ENCODE peak calls at places on chromosomes 7 and 10, in six cellular contexts. R is astrocyte of the spinal cord, E is HFFc6, U is brain microvascular endothelial cell, Z is body of pancreas, A is lower leg skin. O is an unnamed sample.

GRCh38 chr10:69328346-69328687 is 50.0 kb downstream of the HK1 start:
- DNase-seq in R (no peak), E (no peak), U (no peak), Z (no peak), A (no peak), O (no peak)

GRCh38 chr7:12564996-12565764 is 5.3 kb upstream of the SCIN start:
- DNase-seq in R (no peak), E (no peak), U (peak), Z (no peak), A (no peak), O (no peak)

GRCh38 chr10:79192677-79193003 is 123.9 kb downstream of the ZMIZ1 start:
- DNase-seq in R (peak), E (peak), U (no peak), Z (no peak), A (no peak), O (no peak)

GRCh38 chr10:132123606-132124005 is 57.9 kb downstream of the JAKMIP3 start:
- DNase-seq in R (no peak), E (no peak), U (no peak), Z (no peak), A (no peak), O (no peak)

GRCh38 chr7:77188736-77189429 is 10.7 kb downstream of the FGL2 start:
- DNase-seq in R (no peak), E (no peak), U (no peak), Z (no peak), A (no peak), O (no peak)

GRCh38 chr10:112182808-112183328 is 697 bp downstream of the GPAM start:
- DNase-seq in R (no peak), E (no peak), U (no peak), Z (no peak), A (no peak), O (no peak)

GRCh38 chr7:156480671-156481070 is 159.9 kb upstream of the RNF32 start:
- DNase-seq in R (no peak), E (no peak), U (no peak), Z (no peak), A (no peak), O (no peak)

GRCh38 chr7:35277359-35277758 is 23.5 kb upstream of the TBX20 start:
- DNase-seq in R (no peak), E (no peak), U (no peak), Z (no peak), A (no peak), O (no peak)

GRCh38 chr7:140640060-140640611 is 477 bp downstream of the DENND2A start:
- DNase-seq in R (peak), E (no peak), U (no peak), Z (peak), A (no peak), O (no peak)

GRCh38 chr10:88565072-88565471 is 18.0 kb downstream of the RNLS start:
- DNase-seq in R (peak), E (peak), U (no peak), Z (no peak), A (no peak), O (no peak)

GRCh38 chr7:126783613-126784012 is 469.1 kb downstream of the GRM8 start:
- DNase-seq in R (no peak), E (no peak), U (no peak), Z (no peak), A (no peak), O (no peak)

GRCh38 chr10:722281-723060 is 33.0 kb upstream of the DIP2C start:
- DNase-seq in R (no peak), E (no peak), U (no peak), Z (no peak), A (no peak), O (no peak)

GRCh38 chr10:112799726-112800510 is 150.1 kb upstream of the TCF7L2 start:
- DNase-seq in R (no peak), E (no peak), U (no peak), Z (no peak), A (no peak), O (no peak)

GRCh38 chr10:78566216-78567135 is 502.3 kb upstream of the ZMIZ1 start:
- DNase-seq in R (no peak), E (no peak), U (no peak), Z (no peak), A (no peak), O (no peak)

GRCh38 chr7:71290382-71290781 is 158.4 kb downstream of the GALNT17 start:
- DNase-seq in R (no peak), E (no peak), U (no peak), Z (no peak), A (no peak), O (no peak)

GRCh38 chr7:151070573-151070960 is 10.0 kb downstream of the FASTK start:
- DNase-seq in R (no peak), E (no peak), U (no peak), Z (no peak), A (no peak), O (no peak)

GRCh38 chr7:99021941-99022560 is 121.9 kb downstream of the SMURF1 start:
- DNase-seq in R (no peak), E (no peak), U (no peak), Z (no peak), A (no peak), O (no peak)

GRCh38 chr10:35017608-35018007 is 72.5 kb downstream of the CUL2 start:
- DNase-seq in R (no peak), E (no peak), U (no peak), Z (no peak), A (no peak), O (no peak)

GRCh38 chr10:116238036-116238435 is 35.0 kb downstream of the GFRA1 start:
- DNase-seq in R (no peak), E (no peak), U (no peak), Z (no peak), A (no peak), O (no peak)

GRCh38 chr7:63900394-63901203 is 98.0 kb upstream of the ZNF722 start:
- DNase-seq in R (no peak), E (no peak), U (no peak), Z (peak), A (peak), O (peak)

GRCh38 chr7:93011351-93012294 is 106.2 kb downstream of the SAMD9 start:
- DNase-seq in R (peak), E (peak), U (peak), Z (no peak), A (no peak), O (peak)

GRCh38 chr10:120336910-120337540 is 120.0 kb upstream of the PLPP4 start:
- DNase-seq in R (peak), E (peak), U (peak), Z (peak), A (peak), O (no peak)

GRCh38 chr10:80805343-80806020 is 267.8 kb downstream of the SH2D4B start:
- DNase-seq in R (no peak), E (no peak), U (no peak), Z (no peak), A (no peak), O (no peak)

GRCh38 chr10:49328401-49329185 is 29.6 kb downstream of the C10orf71 start:
- DNase-seq in R (no peak), E (no peak), U (no peak), Z (no peak), A (no peak), O (no peak)

GRCh38 chr10:86673216-86673826 is 5.0 kb downstream of the LDB3 start:
- DNase-seq in R (no peak), E (no peak), U (no peak), Z (no peak), A (no peak), O (no peak)

GRCh38 chr10:17805921-17806577 is 3.1 kb upstream of the MRC1 start:
- DNase-seq in R (no peak), E (no peak), U (no peak), Z (no peak), A (no peak), O (peak)

GRCh38 chr10:689433-690226 is at the start of gene DIP2C:
- DNase-seq in R (peak), E (peak), U (peak), Z (peak), A (no peak), O (no peak)

GRCh38 chr10:72550239-72550638 is 75.6 kb downstream of the MICU1 start:
- DNase-seq in R (no peak), E (no peak), U (no peak), Z (no peak), A (no peak), O (no peak)

GRCh38 chr10:15442056-15442455 is 71.0 kb upstream of the FAM171A1 start:
- DNase-seq in R (no peak), E (no peak), U (no peak), Z (no peak), A (no peak), O (no peak)

GRCh38 chr10:15436696-15437095 is 65.6 kb upstream of the FAM171A1 start:
- DNase-seq in R (peak), E (no peak), U (peak), Z (no peak), A (no peak), O (no peak)

GRCh38 chr10:15444105-15445021 is 73.3 kb upstream of the FAM171A1 start:
- DNase-seq in R (no peak), E (no peak), U (no peak), Z (no peak), A (no peak), O (no peak)

GRCh38 chr10:15440204-15440711 is 69.2 kb upstream of the FAM171A1 start:
- DNase-seq in R (no peak), E (no peak), U (no peak), Z (no peak), A (no peak), O (no peak)

DNA sequence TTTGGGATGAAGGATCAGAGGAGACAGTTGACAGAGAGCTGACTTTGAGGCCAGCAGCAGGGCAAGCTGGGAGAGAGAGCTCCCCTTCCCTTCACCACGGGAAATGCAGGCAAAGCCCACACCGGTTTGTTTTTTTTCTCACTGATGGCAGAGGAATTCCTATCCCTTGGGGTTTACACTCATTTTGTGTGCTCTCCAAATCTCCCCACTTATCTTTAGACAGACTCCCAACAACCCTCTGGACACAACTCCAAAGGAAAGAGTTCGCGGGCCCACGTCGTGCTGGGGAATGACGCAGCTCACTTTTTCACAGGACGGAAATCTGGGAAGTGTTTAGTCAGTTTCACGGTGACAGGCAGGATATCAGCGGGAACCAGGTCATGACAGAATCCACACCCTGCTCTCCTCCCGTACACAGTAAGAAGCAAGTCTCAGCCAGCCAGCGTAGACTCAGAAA is 68.3 kb upstream of the FAM171A1 start:
- DNase-seq in R (peak), E (no peak), U (peak), Z (peak), A (peak), O (peak)
- TF ChIP-seq CTCF in R (peak), E (peak), U (peak), Z (peak), A (no peak), O (peak)

GRCh38 chr7:47582748-47583740 is 1.1 kb upstream of the TNS3 start:
- DNase-seq in R (peak), E (no peak), U (no peak), Z (no peak), A (peak), O (no peak)
- TF ChIP-seq CTCF in R (no peak), E (no peak), U (no peak), Z (no peak), A (no peak), O (no peak)

GRCh38 chr10:76902949-76903348 is 734.7 kb downstream of the KCNMA1 start:
- DNase-seq in R (no peak), E (no peak), U (no peak), Z (no peak), A (no peak), O (no peak)
- TF ChIP-seq CTCF in R (peak), E (peak), U (peak), Z (no peak), A (no peak), O (peak)

GRCh38 chr10:100562806-100563293 is 27.1 kb downstream of the HIF1AN start:
- DNase-seq in R (peak), E (peak), U (peak), Z (no peak), A (no peak), O (no peak)
- TF ChIP-seq CTCF in R (peak), E (peak), U (peak), Z (peak), A (no peak), O (peak)

GRCh38 chr7:47666164-47666862 is 84.4 kb upstream of the TNS3 start:
- DNase-seq in R (peak), E (peak), U (peak), Z (no peak), A (no peak), O (peak)

GRCh38 chr7:47663841-47664240 is 81.9 kb upstream of the TNS3 start:
- DNase-seq in R (no peak), E (no peak), U (no peak), Z (no peak), A (no peak), O (no peak)

GRCh38 chr7:47664650-47665049 is 82.7 kb upstream of the TNS3 start:
- DNase-seq in R (no peak), E (no peak), U (no peak), Z (no peak), A (no peak), O (no peak)

GRCh38 chr7:47661051-47661714 is 79.3 kb upstream of the TNS3 start:
- DNase-seq in R (no peak), E (no peak), U (no peak), Z (no peak), A (no peak), O (no peak)

GRCh38 chr7:47663239-47663638 is 81.3 kb upstream of the TNS3 start:
- DNase-seq in R (no peak), E (no peak), U (no peak), Z (no peak), A (no peak), O (no peak)
- TF ChIP-seq CTCF in R (no peak), E (no peak), U (no peak), Z (no peak), A (no peak), O (no peak)

DNA sequence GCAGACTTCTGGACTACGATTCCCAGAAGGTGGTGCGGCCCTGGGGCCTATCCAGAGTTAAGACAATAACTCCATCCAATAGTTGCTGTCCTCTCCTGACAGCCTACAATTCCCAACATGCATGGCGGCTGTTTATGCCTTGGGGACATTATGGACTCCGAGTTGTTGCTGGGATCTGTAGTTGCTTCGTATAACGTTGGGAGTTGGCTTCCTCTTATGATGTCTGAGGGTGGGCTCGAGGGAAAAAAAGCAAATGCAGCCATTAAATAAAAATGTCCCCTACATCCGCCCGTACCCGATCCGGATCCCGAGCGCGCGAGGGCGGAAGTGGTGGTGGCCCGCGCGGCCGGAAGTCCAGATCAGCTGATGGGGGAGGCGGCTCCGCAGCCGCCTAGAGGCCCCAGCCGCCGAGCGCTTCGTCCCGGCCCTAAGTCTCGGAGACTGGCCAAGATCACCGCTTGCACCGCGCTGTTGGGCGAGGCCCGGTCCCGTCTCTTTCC is at the start of gene ZSWIM8:
- DNase-seq in R (peak), E (peak), U (peak), Z (peak), A (peak), O (peak)
- TF ChIP-seq CTCF in R (peak), E (no peak), U (peak), Z (peak), A (no peak), O (no peak)

DNA sequence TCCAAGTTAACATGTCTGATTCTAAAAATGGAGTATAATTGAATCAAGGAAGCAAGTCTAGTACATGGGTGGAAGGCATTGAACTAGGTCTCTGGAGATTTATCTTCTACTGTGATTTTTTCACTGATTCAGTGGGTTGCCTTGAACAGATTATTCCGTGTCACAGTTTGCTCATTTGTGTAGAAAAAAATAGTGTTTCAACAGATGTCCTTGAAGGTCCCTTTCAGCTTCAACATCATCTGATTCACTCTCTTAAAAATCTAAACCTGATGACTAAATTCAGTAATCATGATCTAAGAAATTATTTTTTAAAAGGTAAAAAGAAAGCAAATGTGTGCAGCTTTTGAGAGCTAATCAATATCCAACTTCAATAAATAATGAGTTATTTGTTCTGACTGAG is 221.6 kb upstream of the MDFIC start:
- DNase-seq in R (no peak), E (no peak), U (no peak), Z (no peak), A (no peak), O (no peak)
- TF ChIP-seq CTCF in R (no peak), E (no peak), U (no peak), Z (no peak), A (no peak), O (no peak)

GRCh38 chr10:124791378-124792348 is at the start of gene EEF1AKMT2:
- DNase-seq in R (peak), E (peak), U (peak), Z (peak), A (peak), O (peak)
- TF ChIP-seq CTCF in R (no peak), E (peak), U (no peak), Z (peak), A (peak), O (peak)

DNA sequence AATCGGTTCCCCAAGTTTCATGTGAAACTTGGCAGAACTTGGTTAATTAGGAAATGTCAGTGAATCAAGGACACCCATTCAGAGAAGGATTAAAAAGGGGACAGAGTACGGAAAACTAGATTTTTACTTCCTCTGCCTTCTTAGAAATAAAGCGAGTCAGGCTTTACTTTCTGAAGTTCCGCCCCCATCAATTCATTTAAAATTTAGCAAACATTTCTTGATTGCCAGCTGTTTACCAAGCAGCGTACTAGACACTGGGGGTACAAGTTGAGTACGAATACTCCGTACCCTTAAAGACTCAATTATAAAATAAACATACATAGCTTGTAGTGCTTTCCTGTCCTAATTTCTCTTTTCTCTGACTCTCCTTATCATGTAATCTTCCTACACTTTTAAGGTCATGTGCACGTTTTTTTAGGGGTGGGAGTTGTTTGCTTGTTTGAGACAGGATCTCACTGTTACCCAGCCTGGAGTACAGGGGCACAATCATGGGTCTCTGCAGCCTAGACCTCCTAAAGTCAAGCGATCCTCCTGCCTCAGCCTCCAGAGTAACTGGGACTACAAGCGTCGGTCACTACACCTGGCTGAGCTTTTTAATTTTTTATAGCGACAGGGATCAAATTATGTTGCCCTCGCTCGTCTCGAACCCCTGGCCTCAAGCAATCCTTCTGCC is 704 bp upstream of the ABI1 start:
- DNase-seq in R (no peak), E (no peak), U (no peak), Z (no peak), A (no peak), O (no peak)
- TF ChIP-seq CTCF in R (no peak), E (peak), U (no peak), Z (no peak), A (no peak), O (no peak)

GRCh38 chr10:114387784-114388183 is 16.5 kb downstream of the AFAP1L2 start:
- DNase-seq in R (no peak), E (no peak), U (no peak), Z (no peak), A (no peak), O (no peak)
- TF ChIP-seq CTCF in R (no peak), E (peak), U (peak), Z (no peak), A (no peak), O (no peak)

O was measured in foreskin keratinocyte.